ENCODE peak calls at places on chromosome 19, in five cellular contexts. One of them, this sample, is unnamed.
A peak's percentile ranks its signal among the peaks of the same experiment; 100 is the strongest.

GRCh38 chr19:11479470-11480080 is 1.3 kb downstream of the ELAVL3 start:
- DNase-seq in brain microvascular endothelial cell: no peak
- DNase-seq in spleen: no peak
- DNase-seq in heart right ventricle: peak; percentile 38
- DNase-seq in left ventricle myocardium inferior: peak; percentile 34
- DNase-seq in this sample: peak; percentile 100

GRCh38 chr19:4969772-4970531 is 1.0 kb downstream of the KDM4B start:
- DNase-seq in heart right ventricle: no peak
- DNase-seq in left ventricle myocardium inferior: no peak
- DNase-seq in spleen: peak; percentile 82
- DNase-seq in brain microvascular endothelial cell: no peak
- DNase-seq in this sample: peak; percentile 64

GRCh38 chr19:49890349-49891311 is 6.1 kb downstream of the IL4I1 start:
- DNase-seq in heart right ventricle: no peak
- DNase-seq in spleen: peak; percentile 89
- DNase-seq in left ventricle myocardium inferior: no peak
- DNase-seq in brain microvascular endothelial cell: no peak
- DNase-seq in this sample: peak; percentile 99

GRCh38 chr19:47226426-47227346 is 4.3 kb downstream of the BBC3 start:
- DNase-seq in brain microvascular endothelial cell: no peak
- DNase-seq in left ventricle myocardium inferior: peak; percentile 89
- DNase-seq in spleen: peak; percentile 94
- DNase-seq in heart right ventricle: peak; percentile 84
- DNase-seq in this sample: no peak

GRCh38 chr19:40284501-40285352 is at the start of gene AKT2:
- DNase-seq in heart right ventricle: peak; percentile 71
- DNase-seq in spleen: peak; percentile 95
- DNase-seq in left ventricle myocardium inferior: peak; percentile 66
- DNase-seq in brain microvascular endothelial cell: peak; percentile 3
- DNase-seq in this sample: peak; percentile 99

GRCh38 chr19:2460245-2460644 is 3.5 kb upstream of the LMNB2 start:
- DNase-seq in left ventricle myocardium inferior: no peak
- DNase-seq in heart right ventricle: no peak
- DNase-seq in brain microvascular endothelial cell: no peak
- DNase-seq in spleen: no peak
- DNase-seq in this sample: no peak

GRCh38 chr19:18135712-18136584 is 17.0 kb upstream of the PIK3R2 start:
- DNase-seq in left ventricle myocardium inferior: no peak
- DNase-seq in brain microvascular endothelial cell: no peak
- DNase-seq in spleen: no peak
- DNase-seq in heart right ventricle: no peak
- DNase-seq in this sample: no peak

GRCh38 chr19:39813264-39813998 is 20.5 kb downstream of the DYRK1B start:
- DNase-seq in spleen: no peak
- DNase-seq in heart right ventricle: no peak
- DNase-seq in brain microvascular endothelial cell: no peak
- DNase-seq in left ventricle myocardium inferior: no peak
- DNase-seq in this sample: no peak

GRCh38 chr19:38869160-38869835 is 8.8 kb downstream of the RINL start:
- DNase-seq in left ventricle myocardium inferior: no peak
- DNase-seq in spleen: peak; percentile 92
- DNase-seq in heart right ventricle: peak; percentile 35
- DNase-seq in brain microvascular endothelial cell: no peak
- DNase-seq in this sample: peak; percentile 74

GRCh38 chr19:8320564-8321066 is 560 bp downstream of the NDUFA7 start:
- DNase-seq in left ventricle myocardium inferior: no peak
- DNase-seq in brain microvascular endothelial cell: no peak
- DNase-seq in heart right ventricle: no peak
- DNase-seq in spleen: no peak
- DNase-seq in this sample: peak; percentile 37

GRCh38 chr19:38736036-38736412 is 8.2 kb downstream of the CAPN12 start:
- DNase-seq in brain microvascular endothelial cell: no peak
- DNase-seq in spleen: peak; percentile 95
- DNase-seq in left ventricle myocardium inferior: peak; percentile 33
- DNase-seq in heart right ventricle: peak; percentile 51
- DNase-seq in this sample: peak; percentile 90

GRCh38 chr19:55285225-55285890 is 1.6 kb downstream of the BRSK1 start:
- DNase-seq in spleen: no peak
- DNase-seq in heart right ventricle: no peak
- DNase-seq in brain microvascular endothelial cell: no peak
- DNase-seq in left ventricle myocardium inferior: no peak
- DNase-seq in this sample: peak; percentile 63
- H3K4me3 ChIP-seq in spleen: no peak overlapping the region
- H3K4me3 ChIP-seq in heart right ventricle: peak overlapping the region; percentile 56
- H3K4me3 ChIP-seq in brain microvascular endothelial cell: peak overlapping the region; percentile 29
- H3K4me3 ChIP-seq in left ventricle myocardium inferior: peak overlapping the region; percentile 65
- H3K4me3 ChIP-seq in this sample: peak overlapping the region; percentile 43

GRCh38 chr19:41552558-41552957 is 23.4 kb upstream of the CEACAM21 start:
- DNase-seq in brain microvascular endothelial cell: no peak
- DNase-seq in heart right ventricle: no peak
- DNase-seq in spleen: no peak
- DNase-seq in left ventricle myocardium inferior: no peak
- DNase-seq in this sample: no peak

GRCh38 chr19:41548954-41549688 is 26.8 kb upstream of the CEACAM21 start:
- DNase-seq in spleen: no peak
- DNase-seq in left ventricle myocardium inferior: no peak
- DNase-seq in heart right ventricle: no peak
- DNase-seq in brain microvascular endothelial cell: no peak
- DNase-seq in this sample: no peak

GRCh38 chr19:41553804-41554203 is 22.2 kb upstream of the CEACAM21 start:
- DNase-seq in spleen: no peak
- DNase-seq in brain microvascular endothelial cell: no peak
- DNase-seq in heart right ventricle: no peak
- DNase-seq in left ventricle myocardium inferior: no peak
- DNase-seq in this sample: no peak

GRCh38 chr19:41551711-41552110 is 24.3 kb upstream of the CEACAM21 start:
- DNase-seq in brain microvascular endothelial cell: no peak
- DNase-seq in heart right ventricle: no peak
- DNase-seq in spleen: no peak
- DNase-seq in left ventricle myocardium inferior: no peak
- DNase-seq in this sample: no peak

GRCh38 chr19:41551212-41551610 is 24.8 kb upstream of the CEACAM21 start:
- DNase-seq in brain microvascular endothelial cell: no peak
- DNase-seq in left ventricle myocardium inferior: no peak
- DNase-seq in spleen: no peak
- DNase-seq in heart right ventricle: no peak
- DNase-seq in this sample: no peak
- H3K27me3 ChIP-seq in brain microvascular endothelial cell: peaks cover 3% of the 10 kb centered on the region
- H3K27me3 ChIP-seq in left ventricle myocardium inferior: peaks cover 34% of the 10 kb centered on the region
- H3K27me3 ChIP-seq in spleen: no peaks in the 10 kb centered on the region
- H3K27me3 ChIP-seq in heart right ventricle: peaks cover 4% of the 10 kb centered on the region
- H3K27me3 ChIP-seq in this sample: no peaks in the 10 kb centered on the region

GRCh38 chr19:55382522-55383054 is 1.5 kb downstream of the TMEM238 start:
- DNase-seq in left ventricle myocardium inferior: no peak
- DNase-seq in spleen: no peak
- DNase-seq in heart right ventricle: no peak
- DNase-seq in brain microvascular endothelial cell: no peak
- DNase-seq in this sample: no peak
- H3K4me3 ChIP-seq in left ventricle myocardium inferior: peak overlapping the region; percentile 85
- H3K4me3 ChIP-seq in spleen: no peak overlapping the region
- H3K4me3 ChIP-seq in heart right ventricle: no peak overlapping the region
- H3K4me3 ChIP-seq in brain microvascular endothelial cell: no peak overlapping the region
- H3K4me3 ChIP-seq in this sample: no peak overlapping the region

DNA sequence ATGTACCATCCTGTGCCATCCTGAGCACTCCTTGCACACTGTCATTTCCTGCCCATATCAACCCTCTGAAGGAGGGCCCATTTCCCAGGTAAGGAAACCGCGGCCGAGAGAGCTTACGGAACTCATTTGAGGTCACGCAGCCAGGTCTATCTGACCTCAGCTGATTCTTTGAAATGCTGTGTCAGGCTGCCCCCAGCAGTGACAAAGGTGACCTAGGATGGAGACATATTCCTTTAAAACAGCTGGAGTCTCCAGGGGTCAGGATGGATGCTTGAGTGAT is 42.2 kb upstream of the VSTM2B start:
- DNase-seq in spleen: peak; percentile 34
- DNase-seq in brain microvascular endothelial cell: no peak
- DNase-seq in heart right ventricle: no peak
- DNase-seq in left ventricle myocardium inferior: no peak
- DNase-seq in this sample: no peak
- H3K27me3 ChIP-seq in spleen: peaks cover 2% of the 10 kb centered on the region
- H3K27me3 ChIP-seq in brain microvascular endothelial cell: no peaks in the 10 kb centered on the region
- H3K27me3 ChIP-seq in heart right ventricle: peaks cover 9% of the 10 kb centered on the region
- H3K27me3 ChIP-seq in left ventricle myocardium inferior: peaks cover 79% of the 10 kb centered on the region
- H3K27me3 ChIP-seq in this sample: no peaks in the 10 kb centered on the region

GRCh38 chr19:57620673-57621348 is 6.8 kb downstream of the ZNF134 start:
- DNase-seq in heart right ventricle: no peak
- DNase-seq in spleen: no peak
- DNase-seq in brain microvascular endothelial cell: no peak
- DNase-seq in left ventricle myocardium inferior: no peak
- DNase-seq in this sample: no peak

GRCh38 chr19:57611113-57611512 is 2.9 kb upstream of the ZNF134 start:
- DNase-seq in heart right ventricle: no peak
- DNase-seq in spleen: no peak
- DNase-seq in brain microvascular endothelial cell: no peak
- DNase-seq in left ventricle myocardium inferior: no peak
- DNase-seq in this sample: no peak

GRCh38 chr19:57613941-57614743 is at the start of gene ZNF134:
- DNase-seq in heart right ventricle: peak; percentile 93
- DNase-seq in spleen: peak; percentile 97
- DNase-seq in brain microvascular endothelial cell: peak; percentile 82
- DNase-seq in left ventricle myocardium inferior: peak; percentile 93
- DNase-seq in this sample: peak; percentile 95

GRCh38 chr19:57615346-57615745 is 1.3 kb downstream of the ZNF134 start:
- DNase-seq in spleen: no peak
- DNase-seq in left ventricle myocardium inferior: no peak
- DNase-seq in brain microvascular endothelial cell: no peak
- DNase-seq in heart right ventricle: no peak
- DNase-seq in this sample: no peak
- H3K4me3 ChIP-seq in spleen: peak overlapping the region; percentile 96
- H3K4me3 ChIP-seq in left ventricle myocardium inferior: peak overlapping the region; percentile 95
- H3K4me3 ChIP-seq in brain microvascular endothelial cell: peak overlapping the region; percentile 97
- H3K4me3 ChIP-seq in heart right ventricle: peak overlapping the region; percentile 96
- H3K4me3 ChIP-seq in this sample: peak overlapping the region; percentile 90

GRCh38 chr19:33300016-33300981 is 2.0 kb downstream of the CEBPA start:
- DNase-seq in left ventricle myocardium inferior: no peak
- DNase-seq in heart right ventricle: peak; percentile 45
- DNase-seq in spleen: no peak
- DNase-seq in brain microvascular endothelial cell: no peak
- DNase-seq in this sample: peak; percentile 59
- H3K27me3 ChIP-seq in left ventricle myocardium inferior: peaks cover 81% of the 10 kb centered on the region
- H3K27me3 ChIP-seq in heart right ventricle: peaks cover 36% of the 10 kb centered on the region
- H3K27me3 ChIP-seq in spleen: peaks cover 57% of the 10 kb centered on the region
- H3K27me3 ChIP-seq in brain microvascular endothelial cell: peaks cover 50% of the 10 kb centered on the region
- H3K27me3 ChIP-seq in this sample: peaks cover 44% of the 10 kb centered on the region

GRCh38 chr19:27887946-27888345 is 1325.0 kb downstream of the UQCRFS1 start:
- DNase-seq in left ventricle myocardium inferior: no peak
- DNase-seq in spleen: no peak
- DNase-seq in heart right ventricle: no peak
- DNase-seq in brain microvascular endothelial cell: no peak
- DNase-seq in this sample: no peak
- H3K4me3 ChIP-seq in left ventricle myocardium inferior: no peak overlapping the region
- H3K4me3 ChIP-seq in spleen: no peak overlapping the region
- H3K4me3 ChIP-seq in heart right ventricle: no peak overlapping the region
- H3K4me3 ChIP-seq in brain microvascular endothelial cell: no peak overlapping the region
- H3K4me3 ChIP-seq in this sample: no peak overlapping the region

GRCh38 chr19:918481-919156 is 1.5 kb downstream of the KISS1R start:
- DNase-seq in heart right ventricle: no peak
- DNase-seq in spleen: peak; percentile 85
- DNase-seq in brain microvascular endothelial cell: no peak
- DNase-seq in left ventricle myocardium inferior: no peak
- DNase-seq in this sample: peak; percentile 86

GRCh38 chr19:920051-920857 is 3.1 kb downstream of the KISS1R start:
- DNase-seq in spleen: peak; percentile 91
- DNase-seq in heart right ventricle: no peak
- DNase-seq in brain microvascular endothelial cell: no peak
- DNase-seq in left ventricle myocardium inferior: no peak
- DNase-seq in this sample: peak; percentile 93

GRCh38 chr19:917323-918151 is at the start of gene KISS1R:
- DNase-seq in heart right ventricle: no peak
- DNase-seq in brain microvascular endothelial cell: no peak
- DNase-seq in spleen: peak; percentile 92
- DNase-seq in left ventricle myocardium inferior: no peak
- DNase-seq in this sample: peak; percentile 97

GRCh38 chr19:918152-918437 is 962 bp downstream of the KISS1R start:
- DNase-seq in spleen: no peak
- DNase-seq in brain microvascular endothelial cell: no peak
- DNase-seq in heart right ventricle: no peak
- DNase-seq in left ventricle myocardium inferior: no peak
- DNase-seq in this sample: no peak

DNA sequence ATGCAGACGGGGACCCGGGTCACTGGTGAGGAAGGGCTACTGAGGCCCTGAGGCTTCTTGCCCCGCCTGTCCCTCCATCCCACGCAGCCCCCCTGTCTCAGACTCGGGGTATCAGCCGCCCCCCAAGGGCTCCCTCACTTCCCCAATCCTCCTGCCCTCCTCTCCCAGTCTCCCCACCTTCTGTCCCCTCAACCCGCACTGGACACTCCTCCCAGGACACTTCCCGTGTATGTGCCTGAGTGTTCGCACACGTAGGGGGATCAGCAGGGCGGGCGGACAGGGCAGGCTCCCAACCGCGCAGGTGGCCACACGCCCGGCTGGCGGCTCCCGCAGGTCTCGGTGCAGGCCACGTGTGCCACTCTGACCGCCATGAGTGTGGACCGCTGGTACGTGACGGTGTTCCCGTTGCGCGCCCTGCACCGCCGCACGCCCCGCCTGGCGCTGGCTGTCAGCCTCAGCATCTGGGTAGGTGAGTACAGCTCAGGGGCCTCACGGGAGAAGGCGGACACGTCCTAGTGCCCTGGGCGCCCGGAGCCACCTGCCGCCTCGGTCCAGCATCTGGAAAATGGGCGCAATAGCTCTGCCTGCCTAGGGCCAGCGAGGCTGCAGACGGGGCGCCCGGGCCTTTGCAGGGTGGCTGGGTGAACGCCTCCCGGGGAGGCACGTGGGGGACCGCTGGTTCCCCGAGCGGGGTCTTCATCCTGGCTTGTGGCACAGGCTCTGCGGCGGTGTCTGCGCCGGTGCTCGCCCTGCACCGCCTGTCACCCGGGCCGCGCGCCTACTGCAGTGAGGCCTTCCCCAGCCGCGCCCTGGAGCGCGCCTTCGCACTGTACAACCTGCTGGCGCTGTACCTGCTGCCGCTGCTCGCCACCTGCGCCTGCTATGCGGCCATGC is 2.3 kb downstream of the KISS1R start:
- DNase-seq in brain microvascular endothelial cell: no peak
- DNase-seq in spleen: peak; percentile 87
- DNase-seq in left ventricle myocardium inferior: no peak
- DNase-seq in heart right ventricle: no peak
- DNase-seq in this sample: peak; percentile 84
- H3K27me3 ChIP-seq in brain microvascular endothelial cell: peaks cover 31% of the 10 kb centered on the region
- H3K27me3 ChIP-seq in spleen: peaks cover 55% of the 10 kb centered on the region
- H3K27me3 ChIP-seq in left ventricle myocardium inferior: peaks cover 56% of the 10 kb centered on the region
- H3K27me3 ChIP-seq in heart right ventricle: peaks cover 47% of the 10 kb centered on the region
- H3K27me3 ChIP-seq in this sample: peaks cover 57% of the 10 kb centered on the region

This sample was measured in H7.